ENCODE peak calls at places on chromosomes 4 and X, in ten cellular contexts. T, D, K, Z, X, L, Q, S, J and U are unnamed samples.

GRCh38 chrX:129787336-129788055 is 7.7 kb downstream of the SASH3 start:
- DNase-seq in T (no peak), D (no peak), Z (no peak), S (no peak), Q (no peak), K (no peak), L (no peak), X (peak), J (no peak), U (no peak)

GRCh38 chrX:120840826-120841225 is 34.8 kb downstream of the CT47B1 start:
- DNase-seq in S (no peak), D (no peak), K (no peak), Z (no peak), L (no peak), Q (no peak), J (no peak), T (no peak), X (no peak), U (no peak)

GRCh38 chr4:22502895-22503814 is 12.7 kb downstream of the ADGRA3 start:
- DNase-seq in K (no peak), J (no peak), S (no peak), X (no peak), Q (no peak), Z (no peak), D (no peak), T (no peak), L (no peak), U (no peak)

GRCh38 chr4:179797718-179798117 is 2355.5 kb upstream of the AGA start:
- DNase-seq in X (no peak), Z (no peak), K (no peak), D (no peak), Q (no peak), L (no peak), S (no peak), J (no peak), T (no peak), U (no peak)

GRCh38 chr4:1243451-1244080 is 5.4 kb downstream of the CTBP1 start:
- DNase-seq in T (peak), X (peak), K (no peak), Z (no peak), Q (peak), L (peak), J (no peak), S (no peak), D (no peak), U (peak)

GRCh38 chr4:7423801-7424552 is 10.8 kb downstream of the PSAPL1 start:
- DNase-seq in J (no peak), S (peak), L (no peak), X (peak), Q (peak), Z (no peak), T (peak), K (no peak), D (no peak), U (no peak)

GRCh38 chr4:13524504-13525243 is 19.6 kb downstream of the NKX3-2 start:
- DNase-seq in Z (no peak), T (no peak), X (no peak), S (no peak), J (no peak), L (peak), Q (no peak), D (no peak), K (no peak), U (no peak)

GRCh38 chr4:22645481-22646182 is 47.1 kb upstream of the GBA3 start:
- DNase-seq in L (no peak), S (no peak), Z (no peak), X (no peak), J (no peak), T (no peak), D (no peak), Q (no peak), K (no peak), U (no peak)

GRCh38 chr4:184370711-184371389 is 103.5 kb downstream of the IRF2 start:
- DNase-seq in D (no peak), K (no peak), X (no peak), J (no peak), Q (peak), L (no peak), S (no peak), T (no peak), Z (no peak), U (no peak)

GRCh38 chr4:129583868-129584267 is 487.9 kb downstream of the C4orf33 start:
- DNase-seq in Q (no peak), S (no peak), J (no peak), X (no peak), L (no peak), Z (no peak), K (no peak), D (no peak), T (no peak), U (no peak)

GRCh38 chrX:136059350-136059749 is 74.1 kb downstream of the SLC9A6 start:
- DNase-seq in T (no peak), L (no peak), S (no peak), X (no peak), Z (no peak), D (no peak), J (no peak), Q (no peak), K (no peak), U (no peak)

GRCh38 chr4:4775493-4776004 is 83.9 kb upstream of the MSX1 start:
- DNase-seq in X (no peak), S (no peak), J (no peak), T (no peak), Q (no peak), D (no peak), K (no peak), Z (no peak), L (no peak), U (no peak)

GRCh38 chr4:10529256-10529890 is 72.1 kb upstream of the ZNF518B start:
- DNase-seq in S (no peak), D (no peak), L (no peak), X (no peak), Q (no peak), Z (no peak), K (no peak), J (no peak), T (no peak), U (no peak)

GRCh38 chr4:51853027-51853682 is 10.2 kb downstream of the DCUN1D4 start:
- DNase-seq in S (peak), Z (peak), J (no peak), X (no peak), L (no peak), Q (no peak), K (no peak), T (no peak), D (no peak), U (peak)

GRCh38 chrX:137945470-137945869 is 379.5 kb downstream of the ZIC3 start:
- DNase-seq in J (no peak), L (no peak), S (no peak), Q (no peak), K (no peak), Z (no peak), X (no peak), T (no peak), D (no peak), U (no peak)

GRCh38 chrX:47217852-47218279 is 615 bp upstream of the CDK16 start:
- DNase-seq in S (peak), Z (peak), T (peak), J (peak), X (peak), L (no peak), Q (peak), K (peak), D (peak), U (peak)

GRCh38 chr4:137394000-137394399 is 138.3 kb downstream of the PCDH18 start:
- DNase-seq in S (no peak), X (no peak), J (no peak), Z (no peak), K (no peak), L (no peak), T (no peak), D (no peak), Q (no peak), U (no peak)

GRCh38 chr4:77430847-77431246 is 174.8 kb upstream of the CXCL13 start:
- DNase-seq in K (no peak), L (no peak), X (no peak), Q (no peak), S (no peak), T (no peak), J (no peak), D (no peak), Z (no peak), U (no peak)

GRCh38 chrX:27910412-27910811 is 70.8 kb downstream of the DCAF8L1 start:
- DNase-seq in X (no peak), Z (no peak), D (no peak), J (no peak), K (no peak), S (no peak), L (no peak), T (no peak), Q (no peak), U (no peak)

GRCh38 chr4:118994030-118994429 is 105.4 kb downstream of the SYNPO2 start:
- DNase-seq in J (no peak), T (no peak), S (peak), X (peak), D (no peak), K (no peak), Z (no peak), Q (peak), L (no peak), U (peak)

GRCh38 chr4:149914521-149915115 is 99.0 kb upstream of the IQCM start:
- DNase-seq in S (no peak), T (no peak), Z (peak), K (no peak), D (no peak), X (no peak), J (peak), Q (no peak), L (no peak), U (peak)

GRCh38 chr4:132483-132882 is 8.2 kb downstream of the ZNF718 start:
- DNase-seq in L (no peak), Z (no peak), J (no peak), S (no peak), T (no peak), K (no peak), D (no peak), Q (no peak), X (no peak), U (no peak)

GRCh38 chrX:134544614-134545255 is 84.8 kb downstream of the HPRT1 start:
- DNase-seq in Z (no peak), X (no peak), S (peak), J (no peak), L (peak), Q (peak), T (no peak), D (no peak), K (no peak), U (peak)

GRCh38 chr4:129261584-129261983 is 165.6 kb downstream of the C4orf33 start:
- DNase-seq in X (no peak), T (no peak), D (no peak), L (no peak), Q (no peak), K (no peak), S (no peak), J (no peak), Z (no peak), U (no peak)

GRCh38 chrX:109049903-109050302 is 313.5 kb upstream of the IRS4 start:
- DNase-seq in D (no peak), T (no peak), J (no peak), Z (no peak), K (no peak), Q (no peak), L (no peak), X (no peak), S (no peak), U (no peak)

GRCh38 chrX:33053001-33053400 is 158.3 kb downstream of the DMD start:
- DNase-seq in X (no peak), Q (no peak), Z (no peak), J (no peak), L (no peak), D (no peak), T (no peak), K (no peak), S (no peak), U (no peak)

GRCh38 chr4:7759221-7759620 is 180.4 kb downstream of the AFAP1 start:
- DNase-seq in J (no peak), L (no peak), X (no peak), T (no peak), S (no peak), K (no peak), Z (no peak), D (no peak), Q (no peak), U (no peak)

GRCh38 chr4:174305961-174306360 is 22.2 kb downstream of the CEP44 start:
- DNase-seq in J (no peak), L (no peak), Z (no peak), K (no peak), X (no peak), Q (no peak), S (no peak), T (no peak), D (no peak), U (no peak)
- TF ChIP-seq CTCF in J (no peak), L (no peak), Z (no peak), K (no peak), X (no peak), Q (no peak), S (no peak), T (no peak), D (no peak), U (no peak)

DNA sequence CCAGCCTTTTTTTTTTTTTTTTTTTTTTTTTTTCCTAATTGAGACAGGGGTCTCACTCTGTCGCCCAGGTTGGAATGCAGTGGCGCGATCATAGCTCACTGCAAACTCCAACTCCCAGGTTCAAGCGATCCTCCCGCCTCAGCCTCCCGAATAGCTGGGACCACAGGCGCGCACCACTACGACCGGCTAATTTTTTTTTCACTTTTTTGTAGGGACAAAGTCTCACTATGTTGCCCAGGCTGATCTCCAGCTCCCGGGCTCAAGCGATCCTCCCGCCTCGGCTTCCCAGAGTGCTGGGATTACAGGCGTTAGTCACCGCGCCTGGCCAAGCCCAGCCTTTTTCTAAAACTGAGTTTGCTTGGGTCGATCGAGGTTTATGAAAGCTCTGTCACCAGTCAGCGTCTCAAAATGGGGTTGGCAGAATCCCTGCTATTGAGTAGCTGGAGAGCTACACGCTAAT is 1.3 kb upstream of the OTUD5 start:
- DNase-seq in S (peak), T (peak), J (peak), X (peak), L (no peak), Z (no peak), D (no peak), Q (no peak), K (no peak), U (peak)
- TF ChIP-seq POLR2A in S (no peak), T (no peak), J (no peak), X (peak), L (no peak), Z (peak), D (no peak), Q (no peak), K (no peak), U (no peak)

GRCh38 chr4:2260336-2261109 is 1.4 kb downstream of the MXD4 start:
- DNase-seq in Q (peak), L (peak), J (no peak), S (peak), T (peak), Z (no peak), K (no peak), D (no peak), X (peak), U (peak)
- TF ChIP-seq EP300 in Q (no peak), L (no peak), J (no peak), S (no peak), T (no peak), Z (no peak), K (no peak), D (no peak), X (no peak), U (no peak)

GRCh38 chrX:41723821-41724220 is at the start of gene GPR82:
- DNase-seq in Q (no peak), S (no peak), X (no peak), D (no peak), T (no peak), J (no peak), L (no peak), Z (no peak), K (no peak), U (no peak)
- TF ChIP-seq CTCF in Q (no peak), S (no peak), X (no peak), D (no peak), T (no peak), J (no peak), L (no peak), Z (no peak), K (no peak), U (no peak)

DNA sequence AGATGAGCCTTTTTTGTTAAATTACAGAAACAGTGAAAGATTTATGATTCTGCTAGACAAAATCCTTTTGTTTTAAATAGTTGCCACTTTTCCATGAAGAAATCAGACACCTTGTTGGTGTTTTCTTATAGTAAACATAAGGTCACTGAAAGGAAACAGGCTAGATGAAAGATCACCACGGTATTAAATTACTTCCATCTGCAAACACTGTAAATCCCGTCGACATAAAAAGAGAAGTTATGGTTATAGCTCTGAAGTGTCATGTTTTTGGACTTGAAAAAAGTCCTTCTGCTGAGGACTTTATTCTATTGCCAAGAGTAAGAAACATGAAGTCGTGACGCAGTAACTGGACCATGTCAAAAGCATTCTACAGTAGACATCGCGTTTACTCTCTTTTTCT is 567.6 kb upstream of the SLIT2 start:
- DNase-seq in Q (no peak), T (no peak), S (no peak), X (no peak), J (no peak), K (no peak), D (no peak), L (no peak), Z (no peak), U (no peak)
- TF ChIP-seq POLR2A in Q (no peak), T (no peak), S (no peak), X (no peak), J (no peak), K (no peak), D (no peak), L (no peak), Z (no peak), U (no peak)

GRCh38 chrX:45952030-45952429 is 593.2 kb downstream of the ZNF674 start:
- DNase-seq in X (no peak), J (no peak), D (no peak), Z (no peak), L (no peak), Q (no peak), K (no peak), T (no peak), S (no peak), U (no peak)
- TF ChIP-seq EP300 in X (no peak), J (no peak), D (no peak), Z (no peak), L (no peak), Q (no peak), K (no peak), T (no peak), S (no peak), U (no peak)

DNA sequence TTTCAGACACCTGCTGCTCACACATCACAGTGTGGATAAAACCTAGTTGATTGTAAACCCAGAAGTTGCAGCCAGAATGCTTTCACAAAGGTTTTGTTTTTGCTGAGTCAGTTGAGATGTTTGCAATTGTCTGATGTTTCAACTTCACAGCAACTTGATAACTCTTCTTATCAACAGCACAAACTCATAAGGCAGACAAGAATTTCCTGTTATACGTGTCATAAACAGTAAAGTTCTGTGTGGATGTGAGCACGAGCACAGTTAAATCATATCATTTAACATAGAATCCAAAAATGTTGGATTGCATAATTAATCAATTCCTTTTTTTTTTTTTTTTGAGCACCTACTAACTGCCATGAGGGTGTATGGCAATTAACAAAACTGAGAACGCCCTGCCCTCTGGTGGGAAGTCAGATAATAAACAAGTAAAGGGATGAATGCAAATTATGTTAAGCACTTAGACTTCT is 512.2 kb downstream of the PDHA2 start:
- DNase-seq in J (no peak), X (no peak), T (no peak), L (no peak), S (no peak), K (no peak), D (no peak), Q (no peak), Z (no peak), U (no peak)
- TF ChIP-seq CTCF in J (no peak), X (no peak), T (no peak), L (no peak), S (no peak), K (peak), D (peak), Q (no peak), Z (peak), U (no peak)

GRCh38 chr4:52861879-52862604 is at the start of gene RASL11B:
- DNase-seq in Q (peak), D (no peak), X (peak), T (peak), S (peak), L (peak), J (peak), K (peak), Z (peak), U (peak)
- TF ChIP-seq POLR2A in Q (peak), D (peak), X (no peak), T (no peak), S (no peak), L (peak), J (peak), K (peak), Z (peak), U (peak)

GRCh38 chr4:146368209-146368608 is 153.5 kb downstream of the SLC10A7 start:
- DNase-seq in T (no peak), K (no peak), S (no peak), L (no peak), J (no peak), Q (no peak), X (no peak), D (no peak), Z (no peak), U (no peak)
- TF ChIP-seq EP300 in T (no peak), K (no peak), S (no peak), L (no peak), J (no peak), Q (no peak), X (no peak), D (no peak), Z (no peak), U (no peak)

GRCh38 chrX:19514791-19515614 is at the start of gene MAP3K15:
- DNase-seq in J (peak), K (no peak), D (no peak), T (no peak), S (peak), X (no peak), Z (peak), L (peak), Q (peak), U (peak)
- TF ChIP-seq CTCF in J (peak), K (no peak), D (peak), T (no peak), S (no peak), X (no peak), Z (no peak), L (peak), Q (no peak), U (no peak)